ENCODE peak calls at places on chromosomes 12 and 14, in nine cellular contexts. B is IMR-90, E is gastrocnemius medialis, T is heart left ventricle, C is K562, K is HepG2, L is adrenal gland, D is stomach, W is transverse colon. A is an unnamed sample. For H3K4me1, the result is how much of the 10 kb centered on the place peaks cover.

GRCh38 chr14:77307099-77307496 is 13.6 kb downstream of the POMT2 start:
- DNase-seq in B (peak), E (no peak), T (no peak), C (no peak), K (peak), L (no peak), D (no peak), W (no peak), A (no peak)

GRCh38 chr12:69015017-69015416 is 82.0 kb upstream of the CPM start:
- DNase-seq in B (no peak), E (no peak), T (no peak), C (no peak), K (no peak), L (no peak), D (no peak), W (no peak), A (no peak)

GRCh38 chr12:77720258-77720657 is 110.4 kb upstream of the NAV3 start:
- DNase-seq in B (no peak), E (no peak), T (no peak), C (no peak), K (no peak), L (no peak), D (no peak), W (no peak), A (no peak)

GRCh38 chr14:68590233-68590535 is 202.7 kb downstream of the ZFP36L1 start:
- DNase-seq in B (no peak), E (no peak), T (no peak), C (no peak), K (no peak), L (no peak), D (no peak), W (no peak), A (no peak)

GRCh38 chr14:104551851-104552737 is 27.5 kb upstream of the C14orf180 start:
- DNase-seq in B (no peak), E (no peak), T (peak), C (no peak), K (no peak), L (peak), D (no peak), W (peak), A (peak)

GRCh38 chr14:105497671-105498429 is 6.8 kb downstream of the TEDC1 start:
- DNase-seq in B (no peak), E (no peak), T (no peak), C (no peak), K (no peak), L (no peak), D (no peak), W (no peak), A (peak)

GRCh38 chr14:95311752-95312151 is 8.0 kb downstream of the CLMN start:
- DNase-seq in B (no peak), E (no peak), T (no peak), C (no peak), K (no peak), L (no peak), D (no peak), W (no peak), A (no peak)

GRCh38 chr14:52977798-52978197 is 26.9 kb upstream of the FERMT2 start:
- DNase-seq in B (no peak), E (no peak), T (no peak), C (no peak), K (no peak), L (peak), D (no peak), W (no peak), A (no peak)

GRCh38 chr12:112151766-112152541 is 26.6 kb downstream of the TRAFD1 start:
- DNase-seq in B (no peak), E (no peak), T (peak), C (no peak), K (no peak), L (no peak), D (no peak), W (no peak), A (no peak)

GRCh38 chr14:34098045-34098984 is 147.4 kb upstream of the EGLN3 start:
- DNase-seq in B (peak), E (no peak), T (no peak), C (peak), K (peak), L (peak), D (peak), W (peak), A (no peak)

GRCh38 chr14:100606687-100607610 is 19.7 kb upstream of the BEGAIN start:
- DNase-seq in B (no peak), E (no peak), T (no peak), C (peak), K (no peak), L (peak), D (no peak), W (no peak), A (peak)

GRCh38 chr12:113174461-113175384 is 10.6 kb downstream of the DDX54 start:
- DNase-seq in B (peak), E (no peak), T (peak), C (peak), K (peak), L (peak), D (peak), W (peak), A (no peak)

GRCh38 chr14:80055226-80055625 is 156.1 kb downstream of the DIO2 start:
- DNase-seq in B (peak), E (no peak), T (no peak), C (no peak), K (no peak), L (no peak), D (no peak), W (no peak), A (no peak)

GRCh38 chr14:97641827-97642226 is 844.6 kb downstream of the VRK1 start:
- DNase-seq in B (no peak), E (no peak), T (no peak), C (no peak), K (no peak), L (no peak), D (no peak), W (no peak), A (no peak)

GRCh38 chr12:27462151-27462694 is 15.7 kb downstream of the SMCO2 start:
- DNase-seq in B (peak), E (no peak), T (no peak), C (no peak), K (no peak), L (no peak), D (no peak), W (no peak), A (no peak)

GRCh38 chr12:47818701-47819543 is 781 bp downstream of the HDAC7 start:
- DNase-seq in B (no peak), E (no peak), T (peak), C (peak), K (peak), L (peak), D (peak), W (peak), A (peak)

GRCh38 chr12:94326727-94327126 is 132.9 kb downstream of the CEP83 start:
- DNase-seq in B (peak), E (no peak), T (no peak), C (no peak), K (no peak), L (no peak), D (no peak), W (no peak), A (no peak)

GRCh38 chr14:36857136-36857535 is 195.5 kb downstream of the PAX9 start:
- DNase-seq in B (no peak), E (no peak), T (no peak), C (no peak), K (no peak), L (no peak), D (no peak), W (no peak), A (no peak)

GRCh38 chr14:70709726-70710382 is 68.1 kb downstream of the TTC9 start:
- DNase-seq in B (no peak), E (no peak), T (no peak), C (no peak), K (peak), L (no peak), D (no peak), W (no peak), A (no peak)

GRCh38 chr14:23364164-23364571 is 804 bp downstream of the EFS start:
- DNase-seq in B (no peak), E (no peak), T (no peak), C (no peak), K (no peak), L (no peak), D (no peak), W (no peak), A (no peak)

GRCh38 chr12:95838125-95838524 is 20.6 kb upstream of the SNRPF start:
- DNase-seq in B (peak), E (no peak), T (no peak), C (no peak), K (peak), L (no peak), D (peak), W (peak), A (no peak)

GRCh38 chr12:120139958-120140357 is 23.4 kb upstream of the RAB35 start:
- DNase-seq in B (peak), E (no peak), T (no peak), C (no peak), K (no peak), L (no peak), D (no peak), W (no peak), A (no peak)

GRCh38 chr14:74293621-74294020 is 9.1 kb downstream of the ABCD4 start:
- DNase-seq in B (no peak), E (no peak), T (no peak), C (no peak), K (no peak), L (no peak), D (no peak), W (no peak), A (no peak)

GRCh38 chr12:47277972-47278448 is 198.3 kb upstream of the AMIGO2 start:
- DNase-seq in B (peak), E (no peak), T (no peak), C (peak), K (no peak), L (no peak), D (no peak), W (no peak), A (no peak)

GRCh38 chr14:24129410-24129998 is 955 bp upstream of the FITM1 start:
- DNase-seq in B (no peak), E (no peak), T (no peak), C (no peak), K (no peak), L (no peak), D (no peak), W (no peak), A (no peak)

GRCh38 chr14:100305446-100306255 is 593 bp downstream of the SLC25A29 start:
- DNase-seq in B (no peak), E (no peak), T (peak), C (peak), K (no peak), L (peak), D (peak), W (peak), A (peak)

GRCh38 chr12:23043647-23044046 is 418.7 kb downstream of the ETNK1 start:
- DNase-seq in B (no peak), E (no peak), T (no peak), C (no peak), K (no peak), L (no peak), D (no peak), W (no peak), A (no peak)
- H3K4me1 ChIP-seq in B (under half), E (under half), T (under half), C (under half), K (under half), L (under half), D (under half), W (under half), A (under half)

GRCh38 chr14:89197623-89198022 is 219.4 kb downstream of the FOXN3 start:
- DNase-seq in B (no peak), E (no peak), T (no peak), C (no peak), K (no peak), L (no peak), D (no peak), W (no peak), A (no peak)
- TF ChIP-seq POLR2A in B (no peak), E (no peak), T (no peak), C (no peak), K (no peak), L (no peak), D (no peak), W (no peak), A (no peak)

GRCh38 chr14:61493996-61494395 is 172.6 kb downstream of the PRKCH start:
- DNase-seq in B (peak), E (no peak), T (no peak), C (no peak), K (no peak), L (no peak), D (no peak), W (no peak), A (no peak)
- H3K4me1 ChIP-seq in B (under half), E (under half), T (under half), C (under half), K (half or more), L (under half), D (under half), W (under half), A (under half)

DNA sequence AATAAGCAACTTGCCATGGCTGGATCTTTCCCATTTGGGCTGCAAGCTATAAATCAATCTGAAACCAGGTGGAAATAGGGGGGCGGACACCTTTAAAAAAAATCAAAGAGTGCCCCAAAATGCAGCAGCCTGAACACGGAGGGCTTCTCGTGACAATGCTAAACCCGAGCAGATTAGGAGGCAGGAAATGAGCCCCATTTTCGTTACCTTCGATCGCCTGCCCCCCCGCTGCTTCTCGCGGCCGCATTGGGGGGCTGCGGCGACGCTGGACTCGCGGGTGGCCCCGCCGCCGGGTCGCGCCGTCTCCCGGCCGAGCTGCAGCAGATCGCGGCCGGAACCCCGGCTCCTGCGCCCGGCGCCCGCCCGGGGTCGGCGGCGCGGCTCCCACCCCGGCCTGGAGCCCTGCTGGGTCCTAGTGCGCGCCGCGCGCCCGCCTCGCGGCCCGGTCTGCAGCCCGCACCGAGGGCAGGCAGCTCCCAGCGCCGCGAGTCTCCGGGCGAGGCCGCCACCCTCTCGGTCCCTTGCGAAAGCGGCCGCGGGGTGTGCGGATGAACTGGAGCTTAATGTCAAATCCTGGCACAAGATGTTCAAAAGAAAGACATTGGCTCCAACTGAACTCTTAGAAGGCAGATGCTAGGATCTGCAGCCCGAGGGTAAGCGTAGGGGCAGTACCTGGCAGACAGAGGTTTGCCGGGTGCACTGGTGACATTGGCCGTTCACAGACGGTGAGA is 202.0 kb upstream of the FOXN3 start:
- DNase-seq in B (peak), E (peak), T (peak), C (peak), K (peak), L (peak), D (peak), W (peak), A (peak)
- TF ChIP-seq POLR2A in B (peak), E (peak), T (peak), C (no peak), K (peak), L (peak), D (no peak), W (no peak), A (no peak)

GRCh38 chr14:51868405-51868804 is 8.0 kb downstream of the GNG2 start:
- DNase-seq in B (no peak), E (no peak), T (no peak), C (no peak), K (no peak), L (no peak), D (no peak), W (no peak), A (no peak)

GRCh38 chr14:51862839-51863235 is 2.4 kb downstream of the GNG2 start:
- DNase-seq in B (peak), E (no peak), T (no peak), C (no peak), K (no peak), L (no peak), D (no peak), W (no peak), A (no peak)

GRCh38 chr14:51867753-51868152 is 7.3 kb downstream of the GNG2 start:
- DNase-seq in B (peak), E (no peak), T (no peak), C (no peak), K (no peak), L (no peak), D (no peak), W (no peak), A (no peak)

GRCh38 chr14:51869426-51870113 is 9.2 kb downstream of the GNG2 start:
- DNase-seq in B (no peak), E (no peak), T (no peak), C (no peak), K (no peak), L (no peak), D (no peak), W (no peak), A (no peak)

GRCh38 chr14:51865953-51866747 is 5.7 kb downstream of the GNG2 start:
- DNase-seq in B (no peak), E (no peak), T (no peak), C (no peak), K (no peak), L (no peak), D (no peak), W (no peak), A (no peak)
- H3K4me1 ChIP-seq in B (under half), E (under half), T (under half), C (under half), K (under half), L (under half), D (under half), W (under half), A (under half)

DNA sequence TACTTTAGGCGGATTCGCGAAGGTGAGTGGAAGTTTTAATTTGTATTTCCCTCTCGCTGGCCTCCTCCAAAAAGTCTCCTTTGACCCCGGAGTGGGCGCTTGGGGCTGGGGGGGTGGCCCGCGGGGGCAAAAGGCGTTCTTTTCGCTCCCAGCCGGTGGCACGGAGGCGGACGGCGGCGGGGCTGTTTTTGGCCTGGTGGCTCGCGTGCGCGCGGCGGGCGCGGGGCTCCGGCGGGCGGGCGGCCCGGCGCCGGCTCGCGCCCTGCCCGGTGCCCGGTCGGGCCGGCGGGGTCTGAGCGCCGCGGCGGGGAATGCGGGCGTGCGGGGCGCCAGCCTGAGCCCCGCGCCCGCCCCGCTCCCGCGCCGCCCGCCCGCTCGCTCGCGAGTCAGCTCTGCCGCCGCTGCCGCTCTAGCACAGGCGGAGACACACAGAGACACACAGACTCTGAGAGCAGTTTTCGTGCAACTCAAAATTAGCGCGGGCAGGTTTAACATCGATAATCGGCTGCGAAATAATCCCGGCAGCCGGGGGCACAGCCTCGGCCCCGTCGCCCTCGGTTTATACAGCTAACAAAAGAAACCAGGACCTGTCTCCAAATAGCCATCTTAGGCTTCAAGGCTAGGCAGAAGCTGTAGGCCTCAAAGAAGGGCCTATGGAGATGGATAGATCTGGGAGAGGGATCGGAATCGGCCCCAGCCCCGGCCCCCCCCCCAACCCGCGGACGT is 773 bp downstream of the ARID2 start:
- DNase-seq in B (peak), E (peak), T (peak), C (peak), K (no peak), L (peak), D (peak), W (peak), A (peak)
- TF ChIP-seq POLR2A in B (no peak), E (no peak), T (no peak), C (no peak), K (no peak), L (no peak), D (no peak), W (no peak), A (no peak)

GRCh38 chr12:50573271-50573670 is 68.5 kb downstream of the DIP2B start:
- DNase-seq in B (no peak), E (no peak), T (no peak), C (no peak), K (no peak), L (no peak), D (no peak), W (no peak), A (no peak)
- H3K4me1 ChIP-seq in B (under half), E (half or more), T (under half), C (under half), K (half or more), L (half or more), D (under half), W (half or more), A (half or more)